ENCODE peak calls at places on chromosomes 7 and 10, in seven cellular contexts. Y is left ventricle myocardium inferior, S is brain microvascular endothelial cell, W is GM06990, B is mucosa of descending colon, Q is psoas muscle, C is AG04450. F is an unnamed sample.

GRCh38 chr10:18332048-18332447 is 191.8 kb downstream of the CACNB2 start:
- DNase-seq in C (no peak), Q (no peak), S (no peak), Y (no peak), W (no peak), B (no peak), F (no peak)

GRCh38 chr7:25060487-25061055 is 64.5 kb downstream of the CYCS start:
- DNase-seq in Q (no peak), Y (no peak), C (no peak), W (no peak), S (no peak), B (no peak), F (no peak)

GRCh38 chr10:132467464-132468149 is 70.0 kb upstream of the INPP5A start:
- DNase-seq in C (no peak), B (peak; percentile 70), Y (peak; percentile 10), S (no peak), W (peak; percentile 1), Q (peak; percentile 10), F (no peak)

GRCh38 chr10:121158988-121159579 is 307.9 kb downstream of the WDR11 start:
- DNase-seq in B (peak; percentile 52), Y (no peak), S (no peak), C (no peak), Q (no peak), W (no peak), F (no peak)

GRCh38 chr10:50392966-50393718 is 141.8 kb upstream of the ASAH2 start:
- DNase-seq in Y (no peak), B (no peak), W (no peak), C (no peak), Q (no peak), S (peak; percentile 83), F (no peak)

GRCh38 chr7:142439739-142440138 is 181.9 kb upstream of the PRSS58 start:
- DNase-seq in B (no peak), C (no peak), W (no peak), Y (no peak), Q (no peak), S (no peak), F (no peak)

GRCh38 chr7:106216517-106217088 is 68.2 kb downstream of the NAMPT start:
- DNase-seq in Q (peak; percentile 22), C (peak; percentile 82), B (no peak), S (peak; percentile 89), W (no peak), Y (no peak), F (peak; percentile 93)

GRCh38 chr7:113371376-113372043 is 253.2 kb upstream of the SMIM30 start:
- DNase-seq in Q (no peak), S (no peak), Y (no peak), C (peak; percentile 13), W (no peak), B (no peak), F (no peak)

GRCh38 chr7:129762387-129762969 is 151.0 kb downstream of the NRF1 start:
- DNase-seq in S (no peak), W (no peak), C (no peak), Y (no peak), Q (no peak), B (no peak), F (no peak)

GRCh38 chr10:1551636-1552338 is 185.5 kb downstream of the ADARB2 start:
- DNase-seq in Y (no peak), Q (no peak), C (no peak), S (no peak), B (no peak), W (no peak), F (no peak)

GRCh38 chr7:3065724-3066143 is 22.1 kb upstream of the CARD11 start:
- DNase-seq in Q (no peak), B (no peak), W (no peak), S (peak; percentile 14), Y (no peak), C (no peak), F (no peak)

GRCh38 chr7:101911011-101911799 is 93.8 kb downstream of the CUX1 start:
- DNase-seq in Q (no peak), W (no peak), Y (peak; percentile 62), B (no peak), S (no peak), C (no peak), F (no peak)

GRCh38 chr10:73887038-73888015 is 13.0 kb upstream of the CAMK2G start:
- DNase-seq in S (peak; percentile 72), Y (peak; percentile 79), Q (peak; percentile 83), B (no peak), W (no peak), C (peak; percentile 83), F (no peak)

GRCh38 chr10:128729910-128730420 is 603.7 kb upstream of the MKI67 start:
- DNase-seq in B (no peak), Q (no peak), S (no peak), Y (no peak), W (no peak), C (no peak), F (no peak)

GRCh38 chr10:121152033-121152432 is 300.9 kb downstream of the WDR11 start:
- DNase-seq in B (no peak), C (no peak), W (no peak), S (no peak), Q (no peak), Y (no peak), F (no peak)

GRCh38 chr7:149620961-149621360 is 123.4 kb upstream of the ZNF746 start:
- DNase-seq in B (no peak), Q (no peak), W (peak; percentile 73), Y (no peak), S (no peak), C (no peak), F (no peak)

GRCh38 chr10:133258818-133259602 is 17.7 kb downstream of the ADAM8 start:
- DNase-seq in B (peak; percentile 86), C (peak; percentile 97), S (peak; percentile 97), Y (peak; percentile 72), Q (peak; percentile 88), W (no peak), F (peak; percentile 98)

GRCh38 chr10:79583488-79584024 is 23.3 kb upstream of the SFTPA2 start:
- DNase-seq in C (no peak), W (no peak), S (no peak), B (no peak), Q (no peak), Y (no peak), F (no peak)

GRCh38 chr7:36266201-36266600 is 113.1 kb downstream of the EEPD1 start:
- DNase-seq in W (no peak), Q (no peak), B (no peak), S (no peak), Y (no peak), C (no peak), F (no peak)

GRCh38 chr10:79126351-79126750 is 57.6 kb downstream of the ZMIZ1 start:
- DNase-seq in Y (no peak), S (no peak), C (no peak), Q (no peak), W (no peak), B (no peak), F (no peak)

DNA sequence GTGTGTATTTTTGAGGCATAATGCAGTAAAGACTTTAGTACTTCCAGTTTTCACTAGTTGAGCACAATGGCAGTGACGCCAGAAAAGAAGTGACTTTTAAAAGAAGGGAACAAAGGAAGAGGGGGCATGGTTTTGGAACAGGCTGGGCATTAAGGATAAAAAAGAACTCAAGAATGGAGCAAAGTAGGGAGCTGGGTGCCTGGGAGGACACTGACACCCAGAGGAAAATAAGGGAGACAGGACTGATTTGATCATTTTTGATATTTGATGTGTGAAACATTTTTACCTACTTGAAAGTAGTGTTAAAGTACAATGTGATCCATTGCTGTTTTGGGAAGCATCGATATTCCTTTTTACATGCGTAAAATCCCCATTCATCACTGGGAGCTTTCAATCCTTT is 85.4 kb downstream of the ADAM12 start:
- DNase-seq in S (peak; percentile 12), B (no peak), C (no peak), Y (no peak), W (no peak), Q (no peak), F (no peak)
- TF ChIP-seq CTCF in S (peak; percentile 36), B (no peak), C (peak; percentile 42), Y (peak; percentile 40), W (no peak), Q (no peak), F (peak; percentile 18)

DNA sequence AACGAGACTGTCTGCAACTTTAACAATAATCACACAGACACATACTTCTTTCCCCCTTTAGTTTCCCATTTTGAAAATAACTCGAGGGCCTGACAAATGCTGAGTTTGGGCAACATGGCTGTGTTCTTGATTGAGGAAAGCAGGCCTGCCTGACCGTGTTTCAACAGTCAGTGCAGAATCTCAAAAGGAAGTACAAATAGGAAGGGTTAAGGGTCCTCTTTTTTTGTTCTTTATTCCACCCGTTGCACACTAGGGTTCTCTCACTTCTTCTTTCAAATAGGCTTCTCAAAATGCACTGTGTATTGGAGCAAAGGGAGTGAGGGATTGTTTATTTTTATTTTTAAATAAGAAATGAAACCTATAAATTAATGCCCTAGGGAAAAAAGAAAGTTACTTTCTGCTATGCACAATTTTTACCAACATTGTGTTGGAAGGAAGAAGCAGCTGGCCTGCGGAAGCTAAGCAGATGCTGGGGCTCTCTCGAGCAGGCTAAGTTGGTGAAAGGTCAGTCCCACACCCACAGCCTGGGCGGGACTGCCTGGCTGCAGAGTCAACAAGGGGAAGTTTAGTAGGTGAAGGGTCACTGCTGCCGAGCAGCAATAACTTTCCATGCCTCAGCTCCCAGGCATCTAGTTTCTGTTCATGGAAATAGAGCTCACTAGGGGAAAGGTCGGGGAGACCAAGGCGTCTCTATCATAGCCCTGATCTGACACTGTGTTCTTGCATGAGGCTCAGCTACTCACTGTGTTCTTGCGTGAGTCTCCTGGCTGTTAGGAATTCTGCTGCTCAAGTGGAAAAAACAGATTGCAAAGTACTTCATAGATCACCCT is 12.2 kb upstream of the PDK4 start:
- DNase-seq in Y (peak; percentile 93), S (peak; percentile 93), C (peak; percentile 82), B (peak; percentile 94), W (peak; percentile 28), Q (peak; percentile 93), F (peak; percentile 91)
- H3K4me3 ChIP-seq in Y (peak overlapping the region; percentile 53), S (no peak overlapping the region), C (peak overlapping the region; percentile 15), B (no peak overlapping the region), W (no peak overlapping the region), Q (peak overlapping the region; percentile 40), F (no peak overlapping the region)

DNA sequence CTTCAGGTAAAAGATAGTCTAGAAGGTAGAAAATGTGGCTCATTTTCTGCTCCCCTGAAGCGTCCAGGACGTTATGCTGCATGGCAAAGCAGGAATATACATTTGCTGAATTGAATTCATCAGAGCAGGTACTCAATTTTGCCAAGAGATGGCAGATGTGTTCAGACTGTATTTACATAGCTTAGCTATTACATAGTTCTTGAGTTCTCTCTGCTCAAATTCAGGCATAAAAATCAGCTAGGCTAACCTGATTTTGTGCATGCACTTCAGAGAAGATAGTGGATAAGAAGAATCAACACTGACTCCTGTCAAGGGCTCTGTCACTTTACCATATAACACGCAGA is 209.2 kb upstream of the FAM3C start:
- DNase-seq in B (no peak), C (no peak), Y (no peak), W (no peak), Q (no peak), S (peak; percentile 45), F (no peak)
- TF ChIP-seq CTCF in B (no peak), C (peak; percentile 19), Y (peak; percentile 21), W (peak; percentile 14), Q (no peak), S (peak; percentile 44), F (no peak)

DNA sequence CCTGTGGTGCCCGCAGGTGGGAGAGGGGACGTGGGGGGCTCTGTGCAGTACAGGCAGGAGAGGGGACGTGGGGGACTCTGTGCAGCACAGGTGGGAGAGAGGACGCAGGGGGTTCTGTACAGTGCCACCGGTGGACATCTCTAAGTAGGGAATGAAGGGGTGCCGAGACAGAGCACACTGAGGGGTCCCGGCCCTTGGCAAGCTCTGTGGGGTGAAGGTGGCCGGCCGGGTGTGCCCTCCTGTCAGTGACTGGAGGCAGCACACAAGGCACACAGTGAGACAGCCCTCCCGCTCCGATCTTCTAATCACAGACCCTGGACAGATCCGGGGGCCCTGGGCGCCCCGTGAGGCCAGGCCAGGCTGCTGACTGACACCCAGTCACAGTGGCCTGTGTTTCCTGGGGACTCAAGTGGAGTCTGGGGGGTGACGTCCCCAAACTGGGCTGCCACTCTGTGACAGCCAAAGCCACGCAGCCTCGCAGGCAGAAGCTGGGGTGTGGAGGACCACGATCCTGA is 11.2 kb downstream of the GPR146 start:
- DNase-seq in B (peak; percentile 31), Q (no peak), Y (no peak), S (no peak), W (no peak), C (no peak), F (no peak)
- H3K4me3 ChIP-seq in B (no peak overlapping the region), Q (peak overlapping the region; percentile 54), Y (peak overlapping the region; percentile 69), S (no peak overlapping the region), W (no peak overlapping the region), C (no peak overlapping the region), F (no peak overlapping the region)